ENCODE peak calls at places on chromosomes 3 and 15, in seven cellular contexts. F, L, O, D, E, V and T are unnamed samples.

GRCh38 chr15:25242957-25243799 is 195.6 kb downstream of the UBE3A start:
- DNase-seq in F (no peak), L (no peak), O (no peak), D (no peak), E (no peak), V (peak), T (peak)

GRCh38 chr15:97680606-97681220 is 279.8 kb upstream of the ARRDC4 start:
- DNase-seq in F (no peak), L (no peak), O (no peak), D (no peak), E (no peak), V (no peak), T (no peak)

GRCh38 chr3:124363451-124363850 is 366.8 kb upstream of the UMPS start:
- DNase-seq in F (no peak), L (no peak), O (no peak), D (peak), E (no peak), V (no peak), T (no peak)

GRCh38 chr15:41024141-41024540 is 70.9 kb downstream of the CHAC1 start:
- DNase-seq in F (no peak), L (no peak), O (no peak), D (no peak), E (no peak), V (no peak), T (no peak)

GRCh38 chr3:171001957-171002694 is 24.4 kb downstream of the SLC2A2 start:
- DNase-seq in F (no peak), L (no peak), O (no peak), D (peak), E (no peak), V (no peak), T (peak)

GRCh38 chr3:71511037-71511436 is 72.5 kb downstream of the FOXP1 start:
- DNase-seq in F (no peak), L (no peak), O (no peak), D (peak), E (no peak), V (no peak), T (no peak)

GRCh38 chr3:110101361-110101760 is 764.0 kb upstream of the DPPA4 start:
- DNase-seq in F (no peak), L (no peak), O (no peak), D (peak), E (no peak), V (no peak), T (no peak)

GRCh38 chr3:50588759-50589433 is 19.6 kb downstream of the HEMK1 start:
- DNase-seq in F (no peak), L (no peak), O (no peak), D (no peak), E (no peak), V (no peak), T (no peak)

GRCh38 chr3:146464005-146464595 is 5.3 kb downstream of the PLSCR2 start:
- DNase-seq in F (no peak), L (no peak), O (no peak), D (peak), E (no peak), V (no peak), T (no peak)

GRCh38 chr3:87161486-87161885 is 65.6 kb upstream of the CHMP2B start:
- DNase-seq in F (no peak), L (no peak), O (no peak), D (no peak), E (no peak), V (no peak), T (no peak)

GRCh38 chr3:159841766-159842165 is 146.9 kb upstream of the IL12A start:
- DNase-seq in F (no peak), L (no peak), O (no peak), D (no peak), E (no peak), V (no peak), T (no peak)

GRCh38 chr3:127068111-127068810 is 85.3 kb downstream of the PLXNA1 start:
- DNase-seq in F (no peak), L (no peak), O (no peak), D (no peak), E (no peak), V (no peak), T (peak)

GRCh38 chr15:77709135-77709886 is 76.6 kb upstream of the LINGO1 start:
- DNase-seq in F (no peak), L (no peak), O (no peak), D (no peak), E (no peak), V (no peak), T (no peak)

GRCh38 chr3:123375014-123375940 is 73.6 kb downstream of the ADCY5 start:
- DNase-seq in F (no peak), L (no peak), O (no peak), D (no peak), E (no peak), V (no peak), T (no peak)

GRCh38 chr15:48978638-48979037 is 14.9 kb upstream of the SHC4 start:
- DNase-seq in F (no peak), L (no peak), O (no peak), D (no peak), E (no peak), V (no peak), T (no peak)

GRCh38 chr15:90142216-90143175 is 40.2 kb upstream of the IDH2 start:
- DNase-seq in F (no peak), L (no peak), O (no peak), D (no peak), E (no peak), V (no peak), T (no peak)

GRCh38 chr3:114634635-114635034 is 340.8 kb downstream of the TIGIT start:
- DNase-seq in F (no peak), L (no peak), O (no peak), D (no peak), E (no peak), V (no peak), T (no peak)

GRCh38 chr3:15535757-15536156 is 14.3 kb upstream of the COLQ start:
- DNase-seq in F (no peak), L (no peak), O (no peak), D (peak), E (no peak), V (no peak), T (no peak)

GRCh38 chr3:166864473-166865467 is 515.3 kb downstream of the ZBBX start:
- DNase-seq in F (no peak), L (no peak), O (no peak), D (no peak), E (no peak), V (no peak), T (no peak)

GRCh38 chr3:152308475-152308844 is 39.7 kb downstream of the MBNL1 start:
- DNase-seq in F (no peak), L (no peak), O (no peak), D (no peak), E (no peak), V (no peak), T (no peak)

GRCh38 chr3:117630885-117631284 is 921.3 kb downstream of the TUSC7 start:
- DNase-seq in F (no peak), L (no peak), O (no peak), D (no peak), E (no peak), V (no peak), T (no peak)

GRCh38 chr3:59115355-59116136 is 65.7 kb upstream of the CFAP20DC start:
- DNase-seq in F (no peak), L (no peak), O (no peak), D (peak), E (no peak), V (no peak), T (no peak)

GRCh38 chr15:47937834-47938233 is 183.0 kb upstream of the SLC24A5 start:
- DNase-seq in F (no peak), L (no peak), O (no peak), D (no peak), E (no peak), V (no peak), T (no peak)

GRCh38 chr3:187610926-187611545 is 59.2 kb downstream of the SST start:
- DNase-seq in F (no peak), L (no peak), O (no peak), D (no peak), E (no peak), V (no peak), T (no peak)

GRCh38 chr15:28952666-28953491 is 67.1 kb downstream of the APBA2 start:
- DNase-seq in F (no peak), L (no peak), O (no peak), D (no peak), E (no peak), V (no peak), T (no peak)

GRCh38 chr3:134212898-134213665 is 37.6 kb downstream of the RYK start:
- DNase-seq in F (peak), L (peak), O (peak), D (peak), E (peak), V (peak), T (peak)

GRCh38 chr3:43455233-43455632 is 166.6 kb downstream of the ANO10 start:
- DNase-seq in F (no peak), L (no peak), O (no peak), D (peak), E (no peak), V (no peak), T (peak)

GRCh38 chr15:41564286-41564959 is 5.4 kb downstream of the TYRO3 start:
- DNase-seq in F (peak), L (no peak), O (no peak), D (no peak), E (no peak), V (no peak), T (no peak)